ENCODE peak calls at places on chromosomes 3 and 15, in eight cellular contexts. J is mammary epithelial cell; Q is uterus; D is left lung; B is left ventricle myocardium inferior; T is heart right ventricle; L is CD8-positive, alpha-beta memory T cell; I is pancreas. W is an unnamed sample. For H3K9me3, the result is how much of the 10 kb centered on the place peaks cover.

GRCh38 chr3:141729240-141729639 is 8.9 kb upstream of the RNF7 start:
- DNase-seq in T (no peak), I (no peak), L (no peak), J (no peak), Q (no peak), D (no peak), B (no peak), W (no peak)

GRCh38 chr3:158644345-158644908 is at the start of gene GFM1:
- DNase-seq in L (peak), B (peak), I (peak), D (peak), J (peak), Q (peak), T (peak), W (peak)

GRCh38 chr15:79066391-79067090 is 24.0 kb downstream of the RASGRF1 start:
- DNase-seq in Q (no peak), B (no peak), L (no peak), J (no peak), T (no peak), D (no peak), I (no peak), W (no peak)

GRCh38 chr15:60933914-60934885 is 294.9 kb downstream of the RORA start:
- DNase-seq in B (no peak), L (no peak), J (peak), D (no peak), Q (no peak), I (no peak), T (no peak), W (no peak)

GRCh38 chr3:108623504-108623903 is 34.0 kb downstream of the DZIP3 start:
- DNase-seq in Q (no peak), I (no peak), J (no peak), L (no peak), T (no peak), D (no peak), B (no peak), W (no peak)

GRCh38 chr3:112308151-112308911 is 14.3 kb upstream of the SLC9C1 start:
- DNase-seq in L (no peak), I (no peak), J (peak), D (no peak), B (no peak), T (no peak), Q (no peak), W (no peak)

GRCh38 chr3:139455855-139456254 is 20.5 kb downstream of the RBP2 start:
- DNase-seq in J (no peak), Q (no peak), T (no peak), I (no peak), D (no peak), L (no peak), B (no peak), W (no peak)

GRCh38 chr15:57387011-57387410 is 10.7 kb downstream of the CGNL1 start:
- DNase-seq in T (no peak), D (no peak), B (no peak), L (no peak), J (no peak), I (no peak), Q (no peak), W (no peak)

GRCh38 chr3:126664591-126665214 is 9.8 kb upstream of the TXNRD3 start:
- DNase-seq in D (no peak), Q (no peak), I (no peak), B (no peak), T (no peak), L (no peak), J (no peak), W (no peak)

GRCh38 chr15:40815042-40815678 is 7.9 kb upstream of the DNAJC17 start:
- DNase-seq in B (no peak), T (no peak), D (no peak), J (peak), L (no peak), Q (no peak), I (peak), W (no peak)

GRCh38 chr15:29970402-29970695 is 112.4 kb upstream of the GOLGA8J start:
- DNase-seq in L (no peak), J (no peak), T (no peak), I (no peak), B (no peak), Q (no peak), D (no peak), W (no peak)

GRCh38 chr15:55846108-55846707 is 103.3 kb upstream of the PRTG start:
- DNase-seq in Q (peak), J (peak), D (no peak), T (no peak), B (no peak), I (no peak), L (peak), W (peak)

GRCh38 chr15:60457985-60458384 is 21.0 kb downstream of the ICE2 start:
- DNase-seq in D (no peak), T (no peak), Q (no peak), L (no peak), I (no peak), J (no peak), B (no peak), W (no peak)

GRCh38 chr3:116483135-116483534 is 37.8 kb upstream of the LSAMP start:
- DNase-seq in Q (no peak), D (no peak), B (no peak), T (no peak), L (no peak), J (no peak), I (no peak), W (no peak)

GRCh38 chr3:99175276-99175801 is 273.8 kb upstream of the DCBLD2 start:
- DNase-seq in D (no peak), J (no peak), I (no peak), Q (no peak), L (no peak), T (no peak), B (no peak), W (no peak)

GRCh38 chr15:58523634-58524033 is 91.8 kb downstream of the LIPC start:
- DNase-seq in Q (no peak), D (no peak), J (no peak), I (no peak), B (no peak), L (no peak), T (no peak), W (no peak)

GRCh38 chr3:87069963-87070362 is 79.0 kb upstream of the VGLL3 start:
- DNase-seq in J (no peak), D (no peak), Q (no peak), T (no peak), I (no peak), L (no peak), B (no peak), W (no peak)

GRCh38 chr15:23484870-23485269 is 37.8 kb upstream of the GOLGA6L2 start:
- DNase-seq in I (no peak), T (no peak), B (no peak), J (no peak), D (no peak), Q (no peak), L (no peak), W (no peak)

GRCh38 chr15:88196961-88197360 is 59.6 kb downstream of the NTRK3 start:
- DNase-seq in Q (no peak), I (no peak), J (no peak), T (no peak), D (no peak), B (no peak), L (no peak), W (no peak)
- H3K9me3 ChIP-seq in Q (under half), I (under half), J (under half), T (under half), D (under half), B (under half), L (under half), W (under half)

GRCh38 chr3:6287063-6287462 is 573.9 kb upstream of the GRM7 start:
- DNase-seq in D (no peak), L (no peak), B (no peak), T (no peak), Q (no peak), I (no peak), J (no peak), W (no peak)
- H3K9me3 ChIP-seq in D (under half), L (under half), B (under half), T (under half), Q (under half), I (under half), J (under half), W (under half)

GRCh38 chr3:13902648-13903238 is 22.9 kb upstream of the WNT7A start:
- DNase-seq in B (no peak), Q (no peak), L (no peak), D (no peak), J (no peak), T (no peak), I (no peak), W (no peak)

GRCh38 chr3:13896473-13897154 is 16.7 kb upstream of the WNT7A start:
- DNase-seq in D (no peak), L (peak), Q (peak), B (no peak), I (no peak), J (peak), T (no peak), W (no peak)

DNA sequence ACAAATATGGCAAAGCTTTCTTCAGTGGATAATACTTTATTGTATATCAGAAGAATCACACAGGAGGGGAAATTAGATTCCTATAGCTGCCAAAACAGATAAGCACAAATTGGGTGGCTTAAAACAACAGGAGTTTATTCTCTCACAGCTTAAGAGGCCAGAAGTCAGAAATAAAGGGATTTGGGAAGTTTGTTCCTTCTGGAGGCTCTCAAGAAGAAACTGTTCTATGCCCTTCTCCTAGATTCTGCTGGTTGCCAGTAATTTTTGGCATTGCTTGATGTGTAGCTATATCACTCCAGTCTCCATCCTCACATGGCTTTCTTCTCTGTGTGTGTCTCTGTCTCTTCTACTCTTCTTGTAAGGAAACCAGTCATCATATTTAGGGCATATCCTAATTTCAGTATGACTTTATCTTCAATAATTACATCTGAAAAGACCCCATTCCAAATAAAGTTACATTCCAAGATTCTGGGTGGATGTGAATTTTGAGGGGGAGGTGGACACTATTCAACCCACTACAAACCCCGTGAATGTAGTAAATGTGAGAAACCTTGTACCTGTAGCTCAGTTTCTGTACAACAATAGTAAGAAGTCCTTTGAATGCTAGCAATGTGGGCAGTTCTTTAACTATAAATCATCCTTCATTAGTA is 22.2 kb upstream of the WNT7A start:
- DNase-seq in Q (no peak), B (no peak), D (no peak), T (no peak), L (no peak), J (no peak), I (no peak), W (no peak)
- H3K9me3 ChIP-seq in Q (under half), B (half or more), D (under half), T (under half), L (under half), J (under half), I (under half), W (under half)

GRCh38 chr15:25019434-25019833 is 64.6 kb downstream of the SNRPN start:
- DNase-seq in L (no peak), T (no peak), I (no peak), Q (no peak), J (no peak), B (no peak), D (no peak), W (no peak)

DNA sequence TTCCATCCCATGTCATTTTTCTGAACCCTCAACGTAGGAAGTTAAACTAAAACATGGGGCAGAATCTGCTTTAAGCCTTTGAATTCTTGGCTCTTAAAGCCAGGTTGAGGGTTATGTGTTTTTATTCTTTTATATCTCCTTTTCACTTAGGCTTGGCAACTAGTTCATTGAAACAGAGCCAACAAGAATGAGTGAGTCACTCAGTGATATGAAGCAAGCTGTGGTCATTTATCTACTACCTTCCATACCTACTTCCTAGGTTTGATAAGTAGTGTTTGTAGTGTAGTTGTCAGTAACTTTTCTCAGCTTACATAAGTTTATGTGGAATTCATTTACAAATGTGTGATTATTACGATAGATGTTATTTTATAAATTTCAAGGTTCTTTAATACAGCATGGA is 67.4 kb downstream of the SNRPN start:
- DNase-seq in Q (no peak), B (no peak), L (no peak), D (no peak), I (no peak), J (peak), T (no peak), W (no peak)
- H3K9me3 ChIP-seq in Q (under half), B (half or more), L (under half), D (under half), I (under half), J (under half), T (under half), W (under half)

GRCh38 chr3:29642393-29643033 is 361.6 kb downstream of the RBMS3 start:
- DNase-seq in I (no peak), B (no peak), J (peak), L (no peak), T (no peak), D (no peak), Q (peak), W (no peak)

GRCh38 chr3:29643034-29643425 is 362.2 kb downstream of the RBMS3 start:
- DNase-seq in L (no peak), B (no peak), I (no peak), D (no peak), Q (no peak), J (no peak), T (no peak), W (no peak)

GRCh38 chr3:29639621-29640290 is 358.9 kb downstream of the RBMS3 start:
- DNase-seq in L (no peak), D (no peak), J (no peak), T (no peak), I (no peak), Q (no peak), B (no peak), W (no peak)

GRCh38 chr3:29635888-29636287 is 355.0 kb downstream of the RBMS3 start:
- DNase-seq in B (no peak), D (no peak), I (no peak), Q (no peak), J (no peak), L (no peak), T (no peak), W (no peak)

GRCh38 chr3:29637093-29637492 is 356.2 kb downstream of the RBMS3 start:
- DNase-seq in B (peak), J (no peak), Q (no peak), T (no peak), D (no peak), L (no peak), I (no peak), W (no peak)
- H3K9me3 ChIP-seq in B (under half), J (under half), Q (under half), T (under half), D (under half), L (under half), I (under half), W (under half)

W was measured in T-helper 17 cell.